ENCODE peak calls at places on chromosomes 12 and 14, in seven cellular contexts. X is suprapubic skin, B is spleen, V is GM12891, Z is prostate gland, M is HL-60, H is stomach. J is an unnamed sample.

GRCh38 chr14:50272498-50272897 is 39.5 kb downstream of the L2HGDH start:
- DNase-seq in X (no peak), H (no peak), V (no peak), M (no peak), B (no peak), Z (no peak), J (no peak)

GRCh38 chr14:33026850-33027420 is 88.3 kb downstream of the NPAS3 start:
- DNase-seq in B (no peak), M (no peak), V (no peak), Z (no peak), X (no peak), H (no peak), J (no peak)

GRCh38 chr14:44029933-44030332 is 477.1 kb downstream of the FSCB start:
- DNase-seq in V (no peak), Z (no peak), B (no peak), X (no peak), M (no peak), H (no peak), J (no peak)

GRCh38 chr12:12976366-12976765 is 23.7 kb downstream of the HEBP1 start:
- DNase-seq in X (no peak), B (no peak), H (no peak), Z (no peak), M (no peak), V (no peak), J (no peak)

GRCh38 chr12:4273651-4274395 is at the start of gene CCND2:
- DNase-seq in B (peak), X (peak), Z (peak), H (peak), M (peak), V (peak), J (no peak)

GRCh38 chr12:119168721-119169120 is 10.0 kb upstream of the HSPB8 start:
- DNase-seq in Z (no peak), V (no peak), B (no peak), M (no peak), H (no peak), X (no peak), J (no peak)

GRCh38 chr12:108832208-108832607 is 25.2 kb downstream of the SSH1 start:
- DNase-seq in B (peak), H (no peak), M (no peak), X (no peak), Z (no peak), V (no peak), J (no peak)

GRCh38 chr12:131106542-131106941 is 152.8 kb downstream of the ADGRD1 start:
- DNase-seq in V (no peak), Z (no peak), X (peak), B (peak), H (no peak), M (no peak), J (no peak)

GRCh38 chr12:132147423-132148367 is 3.4 kb downstream of the NOC4L start:
- DNase-seq in H (no peak), X (peak), Z (no peak), B (peak), M (no peak), V (no peak), J (no peak)

DNA sequence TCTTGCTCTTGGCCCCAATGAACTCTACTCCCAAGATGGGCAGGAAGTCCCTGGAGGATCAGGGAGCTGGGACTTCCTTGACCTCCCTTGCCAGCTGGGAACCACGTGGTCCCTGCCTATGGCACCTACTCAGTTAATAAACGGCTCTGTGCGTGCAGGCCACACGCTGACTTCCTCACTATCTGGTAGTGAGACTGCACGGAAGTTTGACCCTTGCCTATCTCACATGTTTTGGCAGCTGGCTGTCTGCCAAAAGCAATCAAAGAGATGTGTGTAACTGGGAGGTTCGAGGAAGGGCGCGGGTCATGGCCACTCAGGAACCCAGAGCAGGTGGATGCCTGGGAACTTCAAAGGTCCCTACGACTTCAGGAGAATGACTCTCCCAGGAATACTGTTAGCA is 57.9 kb downstream of the RFLNA start:
- DNase-seq in H (peak), V (no peak), X (no peak), Z (peak), M (peak), B (no peak), J (no peak)
- TF ChIP-seq POLR2AphosphoS5 in H (no peak), V (no peak), X (no peak), Z (peak), M (peak), B (peak), J (no peak)

GRCh38 chr14:34213332-34213731 is 248.7 kb downstream of the SPTSSA start:
- DNase-seq in V (no peak), B (no peak), X (no peak), M (no peak), H (no peak), Z (no peak), J (no peak)

GRCh38 chr14:34211732-34212131 is 250.3 kb downstream of the SPTSSA start:
- DNase-seq in B (no peak), Z (no peak), H (no peak), M (no peak), V (no peak), X (no peak), J (no peak)

GRCh38 chr14:34214961-34215360 is 247.1 kb downstream of the SPTSSA start:
- DNase-seq in Z (no peak), M (no peak), X (no peak), H (no peak), B (no peak), V (no peak), J (no peak)

GRCh38 chr14:34212172-34212571 is 249.9 kb downstream of the SPTSSA start:
- DNase-seq in X (no peak), Z (no peak), M (no peak), B (no peak), H (no peak), V (no peak), J (no peak)

DNA sequence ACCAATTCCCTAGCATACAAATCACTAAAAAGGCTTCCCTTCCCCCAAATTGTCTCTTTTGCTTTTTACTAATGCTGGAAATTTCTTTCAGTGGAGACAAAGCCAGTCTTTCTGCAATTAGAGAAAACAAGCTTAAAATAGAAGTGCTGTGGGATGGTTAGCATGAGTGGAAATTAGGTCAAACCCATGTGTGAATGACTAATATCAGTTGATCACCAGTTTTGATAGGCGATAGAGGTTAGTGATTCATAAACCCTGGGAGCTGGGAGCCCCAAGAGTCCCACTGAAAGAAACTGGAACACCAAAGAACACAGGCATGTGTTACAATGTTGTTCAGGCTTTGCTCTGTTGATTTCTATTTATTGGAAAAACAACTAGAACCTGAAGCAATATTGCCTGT is 249.5 kb downstream of the SPTSSA start:
- DNase-seq in M (no peak), B (no peak), V (no peak), H (no peak), Z (no peak), X (no peak), J (no peak)
- TF ChIP-seq POLR2AphosphoS5 in M (no peak), B (no peak), V (no peak), H (no peak), Z (no peak), X (no peak), J (no peak)

GRCh38 chr12:124827588-124828184 is 36.0 kb downstream of the SCARB1 start:
- DNase-seq in X (no peak), V (no peak), H (no peak), B (no peak), M (no peak), Z (no peak), J (no peak)
- TF ChIP-seq POLR2AphosphoS5 in X (no peak), V (no peak), H (no peak), B (no peak), M (no peak), Z (peak), J (no peak)

GRCh38 chr12:127717293-127717692 is 549.7 kb upstream of the TMEM132C start:
- DNase-seq in M (no peak), B (no peak), Z (no peak), V (no peak), X (no peak), H (no peak), J (no peak)
- TF ChIP-seq POLR2AphosphoS5 in M (no peak), B (no peak), Z (no peak), V (no peak), X (no peak), H (no peak), J (no peak)

DNA sequence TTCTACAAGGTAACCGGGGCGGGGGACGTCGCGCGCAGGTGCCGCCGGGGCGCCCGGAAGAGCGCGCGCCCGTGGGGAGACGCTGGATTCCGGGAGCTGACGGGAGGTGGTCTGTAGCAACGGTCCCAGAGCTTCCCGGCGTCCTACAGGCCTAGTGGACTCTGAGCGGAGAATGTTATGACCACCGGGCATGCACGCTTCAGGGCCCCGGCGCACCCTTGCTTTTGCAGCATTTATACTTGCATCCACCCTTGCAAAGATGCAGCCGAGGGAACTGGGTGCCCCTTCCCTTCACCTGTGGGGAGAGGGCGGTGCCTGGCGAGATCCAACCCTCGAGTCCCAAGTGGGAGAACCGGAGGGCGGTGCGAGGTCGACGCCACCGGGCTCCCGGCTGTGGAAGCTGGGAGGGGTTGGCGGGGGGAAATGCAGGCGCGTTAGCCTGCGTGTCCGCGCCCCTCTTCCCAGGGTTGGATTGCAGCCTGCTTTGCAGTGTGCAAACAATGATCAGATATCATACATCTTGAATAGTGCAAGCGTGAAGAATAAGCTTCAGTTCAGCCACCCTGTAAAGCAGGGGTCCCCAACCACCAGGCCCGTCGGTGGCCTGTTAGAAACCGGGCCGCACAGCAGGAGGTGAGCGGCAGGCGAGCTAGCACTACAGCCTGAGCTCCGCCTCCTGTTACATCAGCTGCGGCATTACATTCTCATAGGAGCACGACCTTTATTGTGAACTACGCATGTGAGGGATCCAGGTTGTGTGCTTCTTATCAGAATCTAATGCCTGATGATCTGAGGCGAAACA is 576 bp downstream of the ERP29 start:
- DNase-seq in M (peak), X (peak), V (no peak), B (peak), Z (peak), H (peak), J (peak)
- TF ChIP-seq POLR2AphosphoS5 in M (peak), X (no peak), V (peak), B (peak), Z (no peak), H (no peak), J (peak)

DNA sequence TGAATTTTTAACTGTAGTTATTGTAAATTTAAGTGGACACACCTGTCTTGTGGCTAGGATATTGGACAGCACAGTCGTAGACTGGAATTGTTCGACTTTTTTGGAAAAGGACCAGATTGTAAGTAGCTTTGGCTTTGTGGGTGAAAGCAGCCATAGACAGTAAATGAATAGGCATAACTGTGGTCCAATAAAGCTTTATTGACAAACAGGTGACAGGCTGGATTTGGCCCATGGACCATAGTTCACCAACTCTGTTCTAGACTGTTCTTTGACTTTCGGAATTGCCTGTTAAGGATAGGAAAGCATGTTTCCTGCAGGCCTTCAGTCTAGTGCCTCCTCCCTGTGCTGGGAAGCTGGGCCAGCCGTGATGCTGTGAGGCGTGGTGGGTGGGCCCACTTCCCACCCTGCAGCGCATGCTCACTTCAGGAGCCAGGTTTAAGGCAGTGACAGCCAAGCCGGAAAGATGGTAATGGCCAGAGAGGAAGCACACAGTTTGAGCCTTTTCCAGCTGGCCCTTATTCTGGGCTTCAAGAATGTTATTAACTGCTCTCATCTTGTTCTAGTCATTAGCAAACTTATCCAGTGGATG is 51.8 kb downstream of the PPP2R5C start:
- DNase-seq in Z (no peak), M (no peak), H (no peak), X (no peak), B (no peak), V (no peak), J (no peak)
- TF ChIP-seq POLR2AphosphoS5 in Z (peak), M (no peak), H (peak), X (no peak), B (peak), V (no peak), J (no peak)

GRCh38 chr12:52147367-52147972 is 44.3 kb downstream of the KRT80 start:
- DNase-seq in Z (peak), H (peak), X (peak), B (peak), M (no peak), V (no peak), J (peak)
- TF ChIP-seq POLR2AphosphoS5 in Z (peak), H (peak), X (peak), B (peak), M (no peak), V (no peak), J (peak)

DNA sequence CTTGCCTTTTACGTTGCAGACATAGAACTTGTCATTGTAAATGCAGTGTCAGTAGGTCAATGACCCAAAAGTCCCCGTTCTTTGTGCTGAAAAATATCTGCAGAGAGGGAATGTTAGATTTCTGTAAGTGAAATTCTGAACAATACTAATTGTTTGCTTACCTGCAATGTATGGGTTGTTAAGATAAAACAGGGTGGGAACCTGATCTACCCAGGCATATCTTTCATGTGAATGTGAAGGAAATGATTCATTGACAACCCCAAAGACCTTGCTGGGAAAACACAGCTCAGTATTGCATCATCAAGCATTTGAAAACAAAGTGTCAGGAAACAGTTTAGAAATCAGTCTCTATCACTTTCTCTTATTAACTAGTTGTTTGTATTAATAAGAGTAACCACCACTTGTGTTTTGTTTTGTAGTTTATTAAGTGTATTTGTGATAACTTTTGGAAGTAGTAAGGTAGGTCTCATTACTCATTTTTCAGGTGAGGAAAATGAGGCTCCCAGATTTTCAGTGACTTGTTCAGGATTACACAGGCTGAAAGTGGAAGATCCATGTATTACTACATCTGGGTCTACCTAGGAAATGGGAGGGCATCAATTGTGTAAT is 57.9 kb upstream of the SLC38A2 start:
- DNase-seq in H (no peak), M (no peak), Z (no peak), B (no peak), V (no peak), X (no peak), J (peak)
- TF ChIP-seq POLR2AphosphoS5 in H (no peak), M (no peak), Z (peak), B (no peak), V (no peak), X (peak), J (peak)

DNA sequence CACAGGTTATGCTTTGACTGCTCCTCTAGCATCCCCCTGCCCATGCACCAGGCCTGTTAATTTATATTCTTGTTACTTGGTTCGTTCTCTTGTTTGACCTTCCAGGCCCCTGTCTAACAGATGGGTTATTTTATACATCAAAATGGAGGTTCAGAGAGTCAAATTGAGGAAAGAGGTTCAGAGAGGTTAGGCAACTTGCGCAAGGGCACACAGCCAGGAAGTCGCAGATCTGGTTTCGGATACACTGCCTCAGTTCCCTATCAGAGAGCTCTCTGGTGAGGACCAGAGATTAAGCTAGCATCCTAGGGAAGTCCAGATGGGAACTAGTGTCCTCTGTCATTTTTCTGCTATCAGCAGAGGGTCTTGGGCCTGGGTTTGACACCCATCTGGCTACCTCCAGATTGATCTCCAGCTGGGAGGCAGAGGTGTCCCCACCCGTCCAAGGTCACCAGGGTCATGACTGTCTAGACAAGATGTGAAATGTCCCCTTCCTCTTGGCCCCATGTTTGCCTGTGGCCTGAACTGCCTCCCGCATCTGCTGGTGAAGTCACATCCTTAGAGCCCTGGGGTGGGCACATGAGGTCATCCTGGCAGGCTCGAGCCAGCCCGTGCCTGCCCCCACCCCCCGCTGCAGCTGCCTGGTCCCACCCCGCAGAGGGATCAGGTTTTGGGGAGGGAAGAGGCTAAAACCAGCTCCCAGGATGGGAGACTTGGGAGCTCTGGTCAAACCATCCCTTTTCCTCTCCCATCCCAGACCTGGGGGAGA is 84.3 kb upstream of the NCOR2 start:
- DNase-seq in H (no peak), M (no peak), X (no peak), B (no peak), Z (no peak), V (no peak), J (no peak)
- TF ChIP-seq POLR2AphosphoS5 in H (no peak), M (no peak), X (no peak), B (no peak), Z (no peak), V (no peak), J (no peak)